ENCODE peak calls at places on chromosomes 16 and 17, in six cellular contexts. H is cardiac fibroblast, J is kidney epithelial cell, E is skeletal muscle cell, K is dorsolateral prefrontal cortex, G is choroid plexus epithelial cell. Y is an unnamed sample.

GRCh38 chr16:24499193-24499814 is 40.1 kb upstream of the RBBP6 start:
- DNase-seq in H (peak), J (no peak), E (no peak), K (peak), G (peak), Y (no peak)

GRCh38 chr17:5437721-5438317 is 1.1 kb downstream of the C1QBP start:
- DNase-seq in H (no peak), J (no peak), E (no peak), K (no peak), G (peak), Y (no peak)

GRCh38 chr17:8935194-8935593 is 30.3 kb downstream of the PIK3R5 start:
- DNase-seq in H (no peak), J (no peak), E (no peak), K (no peak), G (no peak), Y (no peak)

GRCh38 chr17:80850817-80851216 is 140.8 kb upstream of the CHMP6 start:
- DNase-seq in H (no peak), J (no peak), E (no peak), K (no peak), G (peak), Y (no peak)

GRCh38 chr17:7367083-7367482 is 12.1 kb downstream of the TMEM95 start:
- DNase-seq in H (no peak), J (no peak), E (no peak), K (no peak), G (no peak), Y (no peak)

GRCh38 chr16:55502801-55503366 is 6.0 kb upstream of the LPCAT2 start:
- DNase-seq in H (peak), J (peak), E (peak), K (peak), G (peak), Y (peak)

GRCh38 chr16:85393674-85394510 is 219.2 kb upstream of the GSE1 start:
- DNase-seq in H (peak), J (no peak), E (no peak), K (no peak), G (peak), Y (no peak)

GRCh38 chr17:18980682-18981384 is 23.7 kb downstream of the FAM83G start:
- DNase-seq in H (no peak), J (no peak), E (peak), K (no peak), G (peak), Y (no peak)

GRCh38 chr17:3011891-3012290 is 51.5 kb downstream of the OR1D5 start:
- DNase-seq in H (no peak), J (no peak), E (no peak), K (no peak), G (no peak), Y (no peak)

GRCh38 chr17:76796081-76796480 is 58.2 kb downstream of the MFSD11 start:
- DNase-seq in H (no peak), J (no peak), E (no peak), K (no peak), G (no peak), Y (no peak)

GRCh38 chr16:24721830-24722238 is 7.6 kb upstream of the TNRC6A start:
- DNase-seq in H (no peak), J (no peak), E (no peak), K (no peak), G (no peak), Y (no peak)

GRCh38 chr17:67629963-67630320 is 87.8 kb upstream of the NOL11 start:
- DNase-seq in H (peak), J (no peak), E (no peak), K (no peak), G (peak), Y (no peak)

GRCh38 chr16:70162041-70162451 is 11.5 kb upstream of the CLEC18C start:
- DNase-seq in H (peak), J (peak), E (peak), K (no peak), G (peak), Y (peak)

GRCh38 chr16:67393790-67394270 is 532 bp upstream of the TPPP3 start:
- DNase-seq in H (no peak), J (no peak), E (no peak), K (no peak), G (no peak), Y (no peak)

GRCh38 chr16:1158456-1159324 is 5.8 kb downstream of the CACNA1H start:
- DNase-seq in H (peak), J (no peak), E (no peak), K (no peak), G (no peak), Y (no peak)

GRCh38 chr17:5019475-5019956 is 15.7 kb downstream of the SLC52A1 start:
- DNase-seq in H (no peak), J (no peak), E (no peak), K (no peak), G (peak), Y (no peak)

GRCh38 chr17:550776-551175 is 163.9 kb downstream of the VPS53 start:
- DNase-seq in H (no peak), J (peak), E (no peak), K (no peak), G (peak), Y (peak)

GRCh38 chr17:31787857-31788570 is 71.0 kb downstream of the COPRS start:
- DNase-seq in H (peak), J (peak), E (peak), K (peak), G (peak), Y (peak)

GRCh38 chr17:58278661-58279015 is 2.1 kb downstream of the MPO start:
- DNase-seq in H (peak), J (no peak), E (no peak), K (no peak), G (no peak), Y (no peak)

GRCh38 chr16:10558746-10559641 is 21.4 kb downstream of the EMP2 start:
- DNase-seq in H (peak), J (no peak), E (no peak), K (peak), G (no peak), Y (no peak)

GRCh38 chr16:57707331-57707730 is 12.7 kb downstream of the DRC7 start:
- DNase-seq in H (no peak), J (no peak), E (no peak), K (no peak), G (no peak), Y (no peak)

GRCh38 chr17:7219812-7220592 is at the start of the genes ACADVL and DLG4:
- DNase-seq in H (peak), J (no peak), E (peak), K (peak), G (peak), Y (peak)

GRCh38 chr16:9969580-9969979 is 212.6 kb downstream of the GRIN2A start:
- DNase-seq in H (no peak), J (no peak), E (no peak), K (no peak), G (no peak), Y (no peak)

GRCh38 chr17:47615766-47616424 is 33.8 kb upstream of the KPNB1 start:
- DNase-seq in H (peak), J (no peak), E (no peak), K (no peak), G (peak), Y (no peak)

GRCh38 chr17:2151634-2152033 is 96.7 kb downstream of the HIC1 start:
- DNase-seq in H (no peak), J (no peak), E (no peak), K (no peak), G (peak), Y (no peak)

GRCh38 chr16:3029499-3030127 is 5.8 kb downstream of the THOC6 start:
- DNase-seq in H (peak), J (no peak), E (no peak), K (peak), G (peak), Y (no peak)

GRCh38 chr16:55821210-55821609 is 11.7 kb downstream of the CES1 start:
- DNase-seq in H (no peak), J (no peak), E (no peak), K (no peak), G (no peak), Y (no peak)

DNA sequence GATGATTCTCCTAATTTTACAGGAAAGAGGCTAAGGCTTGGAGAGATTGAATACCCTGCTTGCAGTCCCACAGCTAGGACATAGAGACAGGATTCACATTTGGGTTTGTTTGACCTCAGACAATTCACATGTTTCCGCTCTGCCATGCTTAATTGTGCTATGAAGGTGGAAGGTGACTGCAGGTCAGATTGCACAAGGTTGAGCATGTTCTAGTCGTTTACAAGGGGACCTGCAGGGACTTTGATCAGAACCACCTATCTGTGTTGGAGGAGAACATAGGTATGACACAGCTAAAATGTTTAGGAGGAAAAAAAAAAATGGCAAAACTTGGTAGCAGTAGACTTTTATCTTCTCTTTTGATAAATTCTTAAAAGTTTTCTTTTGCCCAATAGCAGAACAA is 4.9 kb upstream of the ANKFN1 start:
- DNase-seq in H (no peak), J (no peak), E (no peak), K (no peak), G (no peak), Y (no peak)
- H3K4me3 ChIP-seq in H (no peak), J (no peak), E (no peak), K (no peak), G (no peak), Y (no peak)

DNA sequence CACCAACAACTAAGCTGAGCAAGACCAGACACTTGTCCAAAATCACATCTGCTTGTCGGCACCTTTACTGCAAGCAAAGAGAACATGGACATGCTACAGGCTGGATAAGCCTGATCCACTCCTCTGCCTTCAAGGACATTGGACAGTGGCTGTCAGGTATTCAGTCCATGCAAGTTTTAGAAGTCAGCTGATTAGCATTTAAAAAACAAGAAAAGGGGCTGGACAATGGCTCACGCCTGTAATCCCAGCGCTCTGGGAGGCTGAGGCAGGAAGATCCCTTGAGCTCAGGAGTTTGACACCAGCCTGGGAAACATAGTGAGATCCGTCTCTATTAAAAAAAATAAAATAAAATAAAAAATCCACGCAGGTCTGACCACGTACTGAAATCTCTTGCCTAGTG is 20.3 kb downstream of the PARN start:
- DNase-seq in H (no peak), J (no peak), E (no peak), K (no peak), G (no peak), Y (no peak)
- H3K4me3 ChIP-seq in H (no peak), J (no peak), E (no peak), K (no peak), G (no peak), Y (no peak)

GRCh38 chr16:46688657-46689491 is at the start of gene VPS35:
- DNase-seq in H (peak), J (peak), E (peak), K (peak), G (peak), Y (peak)

GRCh38 chr16:46689492-46690280 is at the start of gene ORC6:
- DNase-seq in H (peak), J (peak), E (peak), K (peak), G (peak), Y (no peak)

GRCh38 chr16:46687486-46687885 is 1.5 kb downstream of the VPS35 start:
- DNase-seq in H (no peak), J (no peak), E (no peak), K (no peak), G (no peak), Y (no peak)

GRCh38 chr16:46688101-46688656 is 799 bp downstream of the VPS35 start:
- DNase-seq in H (peak), J (no peak), E (no peak), K (no peak), G (peak), Y (no peak)

DNA sequence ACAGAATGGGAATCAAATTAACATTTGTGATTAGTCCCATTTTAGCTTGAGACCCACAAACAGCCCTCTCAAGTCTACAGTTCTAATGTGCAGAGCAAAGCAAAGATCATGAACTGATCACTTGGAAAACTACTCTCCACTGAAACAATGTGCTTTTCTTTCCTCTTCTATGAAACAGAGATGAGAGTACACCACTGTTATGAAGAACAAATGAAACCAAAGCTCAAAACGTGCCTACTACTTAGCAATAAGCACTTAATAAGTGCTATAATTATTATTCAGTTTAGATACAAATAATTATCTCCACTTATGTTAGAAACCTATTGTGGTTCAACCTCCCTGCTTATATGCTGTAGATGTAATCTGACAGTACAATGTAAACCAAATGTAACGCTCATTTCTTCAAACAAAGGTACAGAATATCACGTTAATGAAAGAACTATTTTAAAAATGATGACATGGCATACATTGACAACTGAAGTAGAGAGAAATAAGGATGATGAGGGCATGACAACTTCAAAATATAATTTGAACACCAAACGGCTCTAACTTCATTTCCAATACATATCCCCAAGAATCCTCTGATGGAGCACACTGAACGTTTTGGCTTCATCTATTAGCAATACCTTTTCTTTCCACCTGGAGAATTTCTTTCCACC is 2.0 kb downstream of the VPS35 start:
- DNase-seq in H (no peak), J (no peak), E (no peak), K (no peak), G (no peak), Y (no peak)
- H3K4me3 ChIP-seq in H (peak), J (peak), E (peak), K (peak), G (peak), Y (peak)

GRCh38 chr16:89317729-89318429 is 100.4 kb downstream of the ZNF778 start:
- DNase-seq in H (no peak), J (no peak), E (no peak), K (no peak), G (no peak), Y (no peak)

GRCh38 chr16:89315791-89316581 is 98.5 kb downstream of the ZNF778 start:
- DNase-seq in H (peak), J (peak), E (no peak), K (no peak), G (peak), Y (no peak)

GRCh38 chr16:89315271-89315670 is 97.8 kb downstream of the ZNF778 start:
- DNase-seq in H (no peak), J (no peak), E (no peak), K (no peak), G (no peak), Y (no peak)

GRCh38 chr16:89317101-89317671 is 99.7 kb downstream of the ZNF778 start:
- DNase-seq in H (no peak), J (no peak), E (no peak), K (no peak), G (no peak), Y (no peak)

GRCh38 chr16:89316701-89317100 is 99.2 kb downstream of the ZNF778 start:
- DNase-seq in H (no peak), J (no peak), E (no peak), K (no peak), G (no peak), Y (no peak)
- H3K4me3 ChIP-seq in H (no peak), J (no peak), E (no peak), K (no peak), G (no peak), Y (no peak)

GRCh38 chr16:28845173-28846079 is 722 bp downstream of the TUFM start:
- DNase-seq in H (no peak), J (no peak), E (no peak), K (no peak), G (peak), Y (no peak)

GRCh38 chr16:28843766-28844165 is 2.4 kb downstream of the TUFM start:
- DNase-seq in H (no peak), J (no peak), E (no peak), K (no peak), G (no peak), Y (no peak)

GRCh38 chr16:28846080-28846932 is at the start of gene TUFM:
- DNase-seq in H (peak), J (peak), E (peak), K (peak), G (peak), Y (peak)

GRCh38 chr16:28842696-28843095 is 3.5 kb downstream of the TUFM start:
- DNase-seq in H (no peak), J (no peak), E (no peak), K (no peak), G (no peak), Y (no peak)

GRCh38 chr16:28844226-28844885 is 1.8 kb downstream of the TUFM start:
- DNase-seq in H (no peak), J (no peak), E (no peak), K (no peak), G (no peak), Y (no peak)
- H3K4me3 ChIP-seq in H (no peak), J (no peak), E (no peak), K (no peak), G (no peak), Y (no peak)

GRCh38 chr17:59330314-59330942 is 1.0 kb upstream of the YPEL2 start:
- DNase-seq in H (no peak), J (peak), E (no peak), K (no peak), G (no peak), Y (peak)
- H3K4me3 ChIP-seq in H (peak), J (peak), E (no peak), K (peak), G (no peak), Y (peak)

DNA sequence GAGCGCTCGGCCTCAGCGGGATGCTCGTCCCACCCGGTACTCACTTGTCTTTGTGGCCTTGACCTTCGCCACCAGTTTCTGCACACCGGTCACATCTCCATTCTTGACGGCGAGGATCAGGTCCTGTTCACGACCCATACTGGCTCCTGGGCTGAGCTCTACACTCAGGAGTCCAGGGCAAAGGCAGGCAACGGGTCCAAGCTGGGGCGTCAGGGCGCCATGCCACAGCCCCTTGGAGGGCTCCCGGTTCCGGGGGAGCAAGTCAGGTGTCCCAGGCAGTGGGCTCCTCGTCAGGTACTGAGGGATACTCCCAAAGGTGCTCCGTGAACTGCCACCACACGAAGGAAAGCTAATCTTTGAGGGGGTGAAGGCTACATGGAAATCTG is 1.7 kb downstream of the CASKIN2 start:
- DNase-seq in H (no peak), J (no peak), E (no peak), K (no peak), G (no peak), Y (no peak)
- H3K4me3 ChIP-seq in H (no peak), J (no peak), E (no peak), K (peak), G (no peak), Y (peak)

GRCh38 chr16:74480150-74481029 is 59.1 kb upstream of the CLEC18B start:
- DNase-seq in H (peak), J (peak), E (no peak), K (no peak), G (peak), Y (no peak)
- H3K4me3 ChIP-seq in H (no peak), J (no peak), E (no peak), K (no peak), G (no peak), Y (no peak)